ENCODE peak calls at places on chromosomes 5 and 9, in six cellular contexts. One of them, this sample, is unnamed.

GRCh38 chr5:81838307-81838906 is 87.5 kb upstream of the SSBP2 start:
- DNase-seq in CD8-positive, alpha-beta T cell: no peak
- DNase-seq in MM.1S: peak
- DNase-seq in activated CD4-positive, alpha-beta T cell treated with anti-CD3 and anti-CD28 coated beads for 24 hours: no peak
- DNase-seq in CD4-positive, alpha-beta T cell: no peak
- DNase-seq in NCI-H510A: no peak
- DNase-seq in this sample: peak

GRCh38 chr5:91076138-91076537 is 307.0 kb downstream of the ARRDC3 start:
- DNase-seq in CD8-positive, alpha-beta T cell: no peak
- DNase-seq in MM.1S: no peak
- DNase-seq in activated CD4-positive, alpha-beta T cell treated with anti-CD3 and anti-CD28 coated beads for 24 hours: no peak
- DNase-seq in CD4-positive, alpha-beta T cell: no peak
- DNase-seq in NCI-H510A: no peak
- DNase-seq in this sample: no peak

GRCh38 chr9:113215142-113215541 is 5.9 kb downstream of the FKBP15 start:
- DNase-seq in CD8-positive, alpha-beta T cell: no peak
- DNase-seq in MM.1S: no peak
- DNase-seq in activated CD4-positive, alpha-beta T cell treated with anti-CD3 and anti-CD28 coated beads for 24 hours: no peak
- DNase-seq in CD4-positive, alpha-beta T cell: no peak
- DNase-seq in NCI-H510A: no peak
- DNase-seq in this sample: no peak

GRCh38 chr9:108486791-108487190 is 369.0 kb downstream of the ACTL7B start:
- DNase-seq in CD8-positive, alpha-beta T cell: no peak
- DNase-seq in MM.1S: peak
- DNase-seq in activated CD4-positive, alpha-beta T cell treated with anti-CD3 and anti-CD28 coated beads for 24 hours: no peak
- DNase-seq in CD4-positive, alpha-beta T cell: no peak
- DNase-seq in NCI-H510A: no peak
- DNase-seq in this sample: no peak

GRCh38 chr9:135520916-135521607 is at the start of gene LCN1:
- DNase-seq in CD8-positive, alpha-beta T cell: no peak
- DNase-seq in MM.1S: no peak
- DNase-seq in activated CD4-positive, alpha-beta T cell treated with anti-CD3 and anti-CD28 coated beads for 24 hours: no peak
- DNase-seq in CD4-positive, alpha-beta T cell: no peak
- DNase-seq in NCI-H510A: no peak
- DNase-seq in this sample: no peak

GRCh38 chr5:154977409-154977808 is 36.1 kb upstream of the KIF4B start:
- DNase-seq in CD8-positive, alpha-beta T cell: no peak
- DNase-seq in MM.1S: no peak
- DNase-seq in activated CD4-positive, alpha-beta T cell treated with anti-CD3 and anti-CD28 coated beads for 24 hours: no peak
- DNase-seq in CD4-positive, alpha-beta T cell: no peak
- DNase-seq in NCI-H510A: no peak
- DNase-seq in this sample: no peak

GRCh38 chr5:113520429-113520828 is 6.9 kb downstream of the YTHDC2 start:
- DNase-seq in CD8-positive, alpha-beta T cell: no peak
- DNase-seq in MM.1S: no peak
- DNase-seq in activated CD4-positive, alpha-beta T cell treated with anti-CD3 and anti-CD28 coated beads for 24 hours: no peak
- DNase-seq in CD4-positive, alpha-beta T cell: no peak
- DNase-seq in NCI-H510A: no peak
- DNase-seq in this sample: no peak

GRCh38 chr5:159550951-159551350 is 220.7 kb upstream of the IL12B start:
- DNase-seq in CD8-positive, alpha-beta T cell: no peak
- DNase-seq in MM.1S: no peak
- DNase-seq in activated CD4-positive, alpha-beta T cell treated with anti-CD3 and anti-CD28 coated beads for 24 hours: no peak
- DNase-seq in CD4-positive, alpha-beta T cell: no peak
- DNase-seq in NCI-H510A: no peak
- DNase-seq in this sample: no peak

GRCh38 chr9:71758785-71759184 is 9.5 kb downstream of the CEMIP2 start:
- DNase-seq in CD8-positive, alpha-beta T cell: no peak
- DNase-seq in MM.1S: no peak
- DNase-seq in activated CD4-positive, alpha-beta T cell treated with anti-CD3 and anti-CD28 coated beads for 24 hours: no peak
- DNase-seq in CD4-positive, alpha-beta T cell: no peak
- DNase-seq in NCI-H510A: peak
- DNase-seq in this sample: no peak

GRCh38 chr5:33362915-33363314 is 77.8 kb upstream of the TARS1 start:
- DNase-seq in CD8-positive, alpha-beta T cell: no peak
- DNase-seq in MM.1S: no peak
- DNase-seq in activated CD4-positive, alpha-beta T cell treated with anti-CD3 and anti-CD28 coated beads for 24 hours: no peak
- DNase-seq in CD4-positive, alpha-beta T cell: no peak
- DNase-seq in NCI-H510A: no peak
- DNase-seq in this sample: no peak

GRCh38 chr5:1409386-1410110 is 35.7 kb downstream of the SLC6A3 start:
- DNase-seq in CD8-positive, alpha-beta T cell: no peak
- DNase-seq in MM.1S: peak
- DNase-seq in activated CD4-positive, alpha-beta T cell treated with anti-CD3 and anti-CD28 coated beads for 24 hours: no peak
- DNase-seq in CD4-positive, alpha-beta T cell: no peak
- DNase-seq in NCI-H510A: no peak
- DNase-seq in this sample: no peak

GRCh38 chr5:61450170-61450815 is 118.2 kb downstream of the ZSWIM6 start:
- DNase-seq in CD8-positive, alpha-beta T cell: no peak
- DNase-seq in MM.1S: no peak
- DNase-seq in activated CD4-positive, alpha-beta T cell treated with anti-CD3 and anti-CD28 coated beads for 24 hours: no peak
- DNase-seq in CD4-positive, alpha-beta T cell: no peak
- DNase-seq in NCI-H510A: no peak
- DNase-seq in this sample: no peak

GRCh38 chr9:8362250-8362649 is 562.7 kb upstream of the DMAC1 start:
- DNase-seq in CD8-positive, alpha-beta T cell: no peak
- DNase-seq in MM.1S: no peak
- DNase-seq in activated CD4-positive, alpha-beta T cell treated with anti-CD3 and anti-CD28 coated beads for 24 hours: no peak
- DNase-seq in CD4-positive, alpha-beta T cell: no peak
- DNase-seq in NCI-H510A: no peak
- DNase-seq in this sample: no peak

GRCh38 chr5:62690421-62690820 is 111.8 kb downstream of the LRRC70 start:
- DNase-seq in CD8-positive, alpha-beta T cell: no peak
- DNase-seq in MM.1S: peak
- DNase-seq in activated CD4-positive, alpha-beta T cell treated with anti-CD3 and anti-CD28 coated beads for 24 hours: no peak
- DNase-seq in CD4-positive, alpha-beta T cell: no peak
- DNase-seq in NCI-H510A: no peak
- DNase-seq in this sample: no peak

This sample was measured in pons.